ENCODE peak calls at places on chromosomes 5 and 9, in four cellular contexts. A is astrocyte; B is nucleus accumbens; D is activated CD4-positive, alpha-beta T cell treated with anti-CD3 and anti-CD28 coated beads for 24 hours. P is an unnamed sample.

GRCh38 chr5:95730730-95731570 is at the start of gene RHOBTB3:
- DNase-seq in B (peak), D (peak), A (peak), P (peak)

GRCh38 chr5:96984506-96985192 is 48.8 kb downstream of the LNPEP start:
- DNase-seq in D (no peak), B (no peak), A (no peak), P (no peak)

GRCh38 chr5:10607666-10608442 is 44.0 kb downstream of the ANKRD33B start:
- DNase-seq in B (no peak), D (no peak), A (peak), P (no peak)

GRCh38 chr9:127074561-127075548 is 47.6 kb downstream of the ANGPTL2 start:
- DNase-seq in B (peak), D (no peak), A (no peak), P (peak)

GRCh38 chr9:12091865-12092527 is 601.2 kb upstream of the TYRP1 start:
- DNase-seq in D (no peak), B (no peak), A (no peak), P (no peak)

GRCh38 chr9:89426389-89426961 is 71.4 kb downstream of the SEMA4D start:
- DNase-seq in D (no peak), B (no peak), A (no peak), P (no peak)

GRCh38 chr5:145975361-145976066 is 39.1 kb downstream of the SH3RF2 start:
- DNase-seq in A (peak), D (no peak), B (no peak), P (no peak)

GRCh38 chr5:150672237-150672883 is 11.3 kb downstream of the MYOZ3 start:
- DNase-seq in B (peak), A (no peak), D (no peak), P (no peak)

GRCh38 chr5:54251981-54252380 is 58.4 kb downstream of the ARL15 start:
- DNase-seq in A (peak), B (no peak), D (no peak), P (no peak)

GRCh38 chr9:34179528-34180138 is 790 bp downstream of the UBAP1 start:
- DNase-seq in D (no peak), B (no peak), A (no peak), P (no peak)

GRCh38 chr5:114148253-114148652 is 213.6 kb upstream of the KCNN2 start:
- DNase-seq in D (no peak), B (no peak), A (no peak), P (no peak)

GRCh38 chr5:59728356-59728755 is 165.2 kb downstream of the PDE4D start:
- DNase-seq in D (no peak), B (no peak), A (no peak), P (no peak)

GRCh38 chr5:54701179-54701578 is 183.6 kb downstream of the SNX18 start:
- DNase-seq in D (no peak), B (no peak), A (peak), P (no peak)